ENCODE peak calls at places on chromosome 19, in six cellular contexts. L, W, Y, Q, O and A are unnamed samples.

GRCh38 chr19:6018786-6019185 is 40.8 kb upstream of the RANBP3 start:
- DNase-seq in L (no peak), Q (peak), O (no peak), W (no peak), Y (no peak), A (no peak)

GRCh38 chr19:50510121-50510670 is 795 bp downstream of the JOSD2 start:
- DNase-seq in O (no peak), L (no peak), Y (no peak), W (no peak), Q (no peak), A (no peak)

GRCh38 chr19:39264306-39265290 is 3.6 kb upstream of the IFNL2 start:
- DNase-seq in L (no peak), O (no peak), W (no peak), Q (no peak), Y (no peak), A (peak)

GRCh38 chr19:7522923-7523667 is 671 bp downstream of the MCOLN1 start:
- DNase-seq in L (no peak), Y (no peak), W (no peak), Q (no peak), O (no peak), A (no peak)

GRCh38 chr19:47260476-47260875 is 4.2 kb downstream of the CCDC9 start:
- DNase-seq in O (no peak), W (no peak), Y (no peak), Q (no peak), L (no peak), A (no peak)

GRCh38 chr19:1164684-1165531 is 9.2 kb downstream of the SBNO2 start:
- DNase-seq in O (no peak), Q (no peak), Y (no peak), L (no peak), W (no peak), A (no peak)

GRCh38 chr19:50944795-50945194 is 8.0 kb downstream of the KLK5 start:
- DNase-seq in O (no peak), Q (no peak), W (no peak), L (no peak), Y (no peak), A (no peak)

GRCh38 chr19:2136796-2137195 is 14.6 kb downstream of the AP3D1 start:
- DNase-seq in Q (no peak), Y (no peak), O (no peak), L (no peak), W (no peak), A (peak)

GRCh38 chr19:435707-436412 is 25.0 kb downstream of the SHC2 start:
- DNase-seq in Y (no peak), W (no peak), O (no peak), L (no peak), Q (no peak), A (no peak)

GRCh38 chr19:16862826-16863405 is 25.9 kb upstream of the F2RL3 start:
- DNase-seq in L (no peak), Y (no peak), O (no peak), W (no peak), Q (no peak), A (no peak)

GRCh38 chr19:55189424-55189823 is 9.3 kb upstream of the SYT5 start:
- DNase-seq in Y (peak), L (no peak), O (no peak), W (peak), Q (no peak), A (peak)

GRCh38 chr19:48632692-48633147 is 4.5 kb downstream of the DBP start:
- DNase-seq in O (no peak), Q (no peak), W (no peak), Y (no peak), L (peak), A (no peak)

GRCh38 chr19:46975918-46976782 is 43.5 kb upstream of the NPAS1 start:
- DNase-seq in L (peak), O (peak), W (peak), Q (no peak), Y (peak), A (peak)

GRCh38 chr19:16216744-16217670 is 19.3 kb downstream of the AP1M1 start:
- DNase-seq in Y (no peak), L (no peak), O (no peak), Q (no peak), W (no peak), A (no peak)

GRCh38 chr19:934865-935422 is 9.1 kb downstream of the ARID3A start:
- DNase-seq in W (peak), L (no peak), Y (peak), O (peak), Q (no peak), A (peak)

GRCh38 chr19:36652958-36653357 is 13.7 kb downstream of the ZNF461 start:
- DNase-seq in L (no peak), Y (no peak), Q (no peak), O (no peak), W (no peak), A (no peak)

GRCh38 chr19:14563989-14564650 is 7.7 kb downstream of the NDUFB7 start:
- DNase-seq in L (peak), Y (no peak), W (no peak), Q (peak), O (no peak), A (peak)

GRCh38 chr19:2476451-2477140 is 669 bp downstream of the GADD45B start:
- DNase-seq in O (no peak), Q (peak), L (no peak), W (peak), Y (no peak), A (peak)

GRCh38 chr19:44685877-44686276 is 13.1 kb upstream of the CEACAM16 start:
- DNase-seq in Q (peak), O (no peak), L (no peak), Y (peak), W (no peak), A (no peak)

GRCh38 chr19:56153507-56153906 is 12.4 kb downstream of the ZNF444 start:
- DNase-seq in Q (no peak), Y (no peak), O (no peak), L (no peak), W (no peak), A (no peak)

GRCh38 chr19:32576790-32577189 is 4.2 kb upstream of the PDCD5 start:
- DNase-seq in Y (no peak), W (no peak), Q (no peak), O (no peak), L (no peak), A (no peak)

GRCh38 chr19:39246951-39247669 is 1.5 kb downstream of the IFNL4 start:
- DNase-seq in Q (no peak), W (no peak), L (no peak), Y (no peak), O (no peak), A (peak)

GRCh38 chr19:14354445-14354844 is 26.8 kb upstream of the ADGRE5 start:
- DNase-seq in W (no peak), L (no peak), O (no peak), Y (no peak), Q (no peak), A (no peak)

GRCh38 chr19:47176071-47176626 is 45.5 kb downstream of the SAE1 start:
- DNase-seq in O (no peak), Y (peak), W (no peak), L (no peak), Q (no peak), A (no peak)

GRCh38 chr19:38870612-38871011 is 7.5 kb downstream of the RINL start:
- DNase-seq in O (no peak), L (no peak), Q (no peak), W (no peak), Y (no peak), A (no peak)

GRCh38 chr19:50906217-50906616 is 5.0 kb downstream of the KLK4 start:
- DNase-seq in W (no peak), O (peak), Q (peak), L (no peak), Y (peak), A (peak)

GRCh38 chr19:11338164-11338563 is 1.3 kb downstream of the RAB3D start:
- DNase-seq in W (no peak), Y (no peak), Q (no peak), O (no peak), L (no peak), A (no peak)
- H3K4me3 ChIP-seq in W (no peak), Y (no peak), Q (no peak), O (peak), L (peak), A (no peak)

DNA sequence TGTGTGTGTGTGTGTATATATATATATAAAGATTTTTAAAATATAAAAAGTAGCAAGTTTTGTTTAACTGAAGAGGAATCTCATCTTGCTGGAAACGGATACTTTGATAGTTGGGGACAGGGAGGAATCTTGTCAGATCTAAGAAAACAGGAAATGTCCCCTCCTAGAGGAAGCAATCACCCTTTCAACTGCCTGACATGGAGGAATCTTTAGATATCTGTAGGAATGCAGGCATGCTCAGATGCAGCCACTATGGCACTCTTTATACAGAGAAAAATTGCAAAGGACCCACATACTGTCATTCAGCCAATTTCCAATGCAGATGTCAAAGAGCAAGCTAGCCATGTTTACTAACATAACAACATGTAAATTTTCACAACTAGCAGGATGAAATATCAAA is 38.8 kb downstream of the ZNF611 start:
- DNase-seq in L (no peak), O (no peak), Q (no peak), Y (no peak), W (no peak), A (no peak)
- TF ChIP-seq CTCF in L (no peak), O (no peak), Q (no peak), Y (no peak), W (no peak), A (no peak)

GRCh38 chr19:21126078-21126477 is 15.8 kb upstream of the ZNF431 start:
- DNase-seq in L (no peak), Y (no peak), O (no peak), W (no peak), Q (no peak), A (no peak)
- H3K4me3 ChIP-seq in L (no peak), Y (no peak), O (no peak), W (no peak), Q (no peak), A (no peak)

GRCh38 chr19:29260477-29261317 is 47.7 kb upstream of the UQCRFS1 start:
- DNase-seq in Q (peak), O (no peak), L (peak), Y (no peak), W (no peak), A (peak)
- TF ChIP-seq CTCF in Q (peak), O (no peak), L (peak), Y (no peak), W (no peak), A (peak)